ENCODE peak calls at places on chromosomes 7 and 10, in nine cellular contexts. O is DMS53; U is natural killer cell treated with Interleukin-12 subunit alpha and Interleukin-12 subunit beta and Interleukin-15 and Interleukin-18, amount 100 ng/mL, for 72 hours; M is stimulated activated CD4-positive, alpha-beta T cell treated with anti-CD3 and anti-CD28 coated beads, TNF-alpha, amount 100 ng/mL, for 1 hour; F is tibial artery; C is activated naive CD4-positive, alpha-beta T cell; E is foreskin melanocyte; B is epithelial cell of proximal tubule; W is astrocyte. A is an unnamed sample.

GRCh38 chr10:69337312-69338132 is 59.2 kb downstream of the HK1 start:
- DNase-seq in O (peak; percentile 29), U (no peak), M (no peak), F (no peak), C (no peak), E (no peak), B (peak; percentile 59), W (peak; percentile 90), A (no peak)

GRCh38 chr10:99172130-99172738 is 63.4 kb downstream of the HPSE2 start:
- DNase-seq in O (peak; percentile 75), U (no peak), M (no peak), F (no peak), C (no peak), E (peak; percentile 54), B (peak; percentile 13), W (no peak), A (peak; percentile 55)

GRCh38 chr10:44968101-44968886 is 8.7 kb downstream of the RASSF4 start:
- DNase-seq in O (no peak), U (peak; percentile 86), M (no peak), F (peak; percentile 84), C (no peak), E (no peak), B (no peak), W (no peak), A (no peak)

GRCh38 chr7:64183827-64184372 is 23.1 kb upstream of the ZNF735 start:
- DNase-seq in O (no peak), U (no peak), M (no peak), F (no peak), C (no peak), E (no peak), B (no peak), W (no peak), A (no peak)

GRCh38 chr10:182441-183201 is 47.4 kb downstream of the ZMYND11 start:
- DNase-seq in O (no peak), U (no peak), M (no peak), F (no peak), C (no peak), E (no peak), B (no peak), W (peak; percentile 60), A (no peak)

GRCh38 chr7:106070201-106070551 is 41.9 kb downstream of the SYPL1 start:
- DNase-seq in O (no peak), U (no peak), M (no peak), F (no peak), C (no peak), E (no peak), B (no peak), W (no peak), A (no peak)

GRCh38 chr10:97454330-97455036 is 8.5 kb downstream of the ZDHHC16 start:
- DNase-seq in O (peak; percentile 50), U (no peak), M (peak; percentile 9), F (peak; percentile 41), C (no peak), E (no peak), B (no peak), W (no peak), A (no peak)

GRCh38 chr7:57375783-57376182 is 74.2 kb upstream of the ZNF716 start:
- DNase-seq in O (no peak), U (no peak), M (no peak), F (no peak), C (no peak), E (no peak), B (no peak), W (no peak), A (no peak)

GRCh38 chr7:5692845-5693278 is 88.6 kb downstream of the RNF216 start:
- DNase-seq in O (no peak), U (no peak), M (no peak), F (no peak), C (no peak), E (no peak), B (no peak), W (peak; percentile 70), A (no peak)

GRCh38 chr7:107999814-108000560 is 3.0 kb downstream of the LAMB1 start:
- DNase-seq in O (no peak), U (no peak), M (no peak), F (no peak), C (no peak), E (no peak), B (no peak), W (peak; percentile 84), A (no peak)

GRCh38 chr7:41979834-41980307 is 257.1 kb downstream of the GLI3 start:
- DNase-seq in O (peak; percentile 36), U (no peak), M (no peak), F (no peak), C (no peak), E (no peak), B (no peak), W (no peak), A (no peak)

GRCh38 chr10:124534231-124534798 is 72.7 kb downstream of the LHPP start:
- DNase-seq in O (no peak), U (no peak), M (no peak), F (peak; percentile 38), C (no peak), E (no peak), B (no peak), W (no peak), A (no peak)

GRCh38 chr10:85927952-85928677 is 438.5 kb downstream of the GRID1 start:
- DNase-seq in O (peak; percentile 48), U (no peak), M (no peak), F (no peak), C (no peak), E (no peak), B (no peak), W (no peak), A (no peak)

GRCh38 chr10:11397980-11398580 is 213.4 kb downstream of the USP6NL start:
- DNase-seq in O (no peak), U (peak; percentile 53), M (no peak), F (no peak), C (no peak), E (no peak), B (no peak), W (peak; percentile 58), A (no peak)

GRCh38 chr10:57015595-57016303 is 654.7 kb upstream of the ZWINT start:
- DNase-seq in O (peak; percentile 94), U (no peak), M (no peak), F (no peak), C (no peak), E (no peak), B (no peak), W (no peak), A (no peak)

GRCh38 chr10:87000491-87000890 is 19.6 kb upstream of the FAM25A start:
- DNase-seq in O (peak; percentile 15), U (no peak), M (no peak), F (no peak), C (no peak), E (peak; percentile 75), B (peak; percentile 6), W (no peak), A (no peak)

GRCh38 chr10:133173860-133174523 is 14.0 kb downstream of the KNDC1 start:
- DNase-seq in O (no peak), U (no peak), M (no peak), F (no peak), C (no peak), E (no peak), B (no peak), W (no peak), A (no peak)

GRCh38 chr10:6516277-6516676 is 63.8 kb downstream of the PRKCQ start:
- DNase-seq in O (no peak), U (no peak), M (no peak), F (no peak), C (no peak), E (no peak), B (no peak), W (no peak), A (no peak)

GRCh38 chr7:55086413-55087201 is 67.8 kb downstream of the EGFR start:
- DNase-seq in O (peak; percentile 55), U (no peak), M (no peak), F (no peak), C (no peak), E (peak; percentile 93), B (peak; percentile 76), W (peak; percentile 88), A (no peak)

GRCh38 chr10:64041185-64041988 is 520.2 kb downstream of the REEP3 start:
- DNase-seq in O (peak; percentile 84), U (peak; percentile 79), M (peak; percentile 46), F (peak; percentile 55), C (peak; percentile 48), E (peak; percentile 60), B (peak; percentile 44), W (peak; percentile 26), A (peak; percentile 84)

GRCh38 chr7:3083350-3083749 is 39.7 kb upstream of the CARD11 start:
- DNase-seq in O (no peak), U (no peak), M (no peak), F (no peak), C (no peak), E (no peak), B (no peak), W (no peak), A (no peak)

GRCh38 chr10:110069502-110069982 is 61.8 kb downstream of the ADD3 start:
- DNase-seq in O (no peak), U (no peak), M (no peak), F (no peak), C (no peak), E (peak; percentile 59), B (no peak), W (peak; percentile 59), A (no peak)

GRCh38 chr10:6140141-6140841 is 51.5 kb downstream of the RBM17 start:
- DNase-seq in O (peak; percentile 64), U (no peak), M (no peak), F (no peak), C (no peak), E (no peak), B (no peak), W (no peak), A (no peak)

GRCh38 chr7:7861211-7861633 is 107.4 kb upstream of the GLCCI1 start:
- DNase-seq in O (peak; percentile 97), U (no peak), M (no peak), F (no peak), C (no peak), E (no peak), B (peak; percentile 61), W (peak; percentile 86), A (no peak)

GRCh38 chr7:1160665-1161010 is 642 bp upstream of the ZFAND2A start:
- DNase-seq in O (peak; percentile 59), U (no peak), M (no peak), F (no peak), C (no peak), E (no peak), B (no peak), W (no peak), A (no peak)

GRCh38 chr7:117088623-117089199 is 135.4 kb downstream of the ST7 start:
- DNase-seq in O (no peak), U (no peak), M (no peak), F (no peak), C (no peak), E (no peak), B (no peak), W (no peak), A (no peak)

GRCh38 chr7:151115121-151115835 is 29.0 kb downstream of the AGAP3 start:
- DNase-seq in O (no peak), U (no peak), M (no peak), F (no peak), C (no peak), E (no peak), B (no peak), W (no peak), A (peak; percentile 70)

GRCh38 chr10:43292745-43293676 is 26.1 kb upstream of the RASGEF1A start:
- DNase-seq in O (peak; percentile 78), U (no peak), M (no peak), F (peak; percentile 35), C (no peak), E (peak; percentile 35), B (peak; percentile 9), W (peak; percentile 14), A (no peak)

GRCh38 chr10:30176776-30177533 is 117.6 kb upstream of the JCAD start:
- DNase-seq in O (no peak), U (no peak), M (no peak), F (no peak), C (no peak), E (no peak), B (no peak), W (no peak), A (no peak)

GRCh38 chr10:114181971-114182370 is 2.8 kb downstream of the TDRD1 start:
- DNase-seq in O (no peak), U (no peak), M (no peak), F (no peak), C (no peak), E (no peak), B (no peak), W (no peak), A (no peak)

GRCh38 chr7:67937717-67938191 is 941.1 kb downstream of the TYW1 start:
- DNase-seq in O (no peak), U (no peak), M (no peak), F (no peak), C (no peak), E (peak; percentile 98), B (peak; percentile 61), W (peak; percentile 98), A (no peak)